ENCODE peak calls at places on chromosomes 11 and 22, in ten cellular contexts. H, V, W, O, U, Q, R, L, M and F are unnamed samples.

GRCh38 chr11:130671801-130672700 is 223.6 kb downstream of the ADAMTS15 start:
- DNase-seq in O (no peak), R (peak), H (peak), V (peak), W (peak), L (no peak), Q (peak), M (peak), U (peak), F (no peak)

GRCh38 chr11:76622481-76623094 is 48.0 kb downstream of the LRRC32 start:
- DNase-seq in M (no peak), V (no peak), W (no peak), U (no peak), L (no peak), Q (no peak), O (peak), H (no peak), R (no peak), F (no peak)

GRCh38 chr11:35049906-35050531 is 89.0 kb upstream of the CD44 start:
- DNase-seq in L (no peak), R (no peak), U (no peak), Q (no peak), W (no peak), O (no peak), M (no peak), H (no peak), V (no peak), F (no peak)

GRCh38 chr11:61037694-61038093 is 64.6 kb upstream of the CD5 start:
- DNase-seq in R (peak), H (no peak), M (no peak), L (no peak), V (no peak), O (no peak), Q (peak), U (no peak), W (peak), F (no peak)

GRCh38 chr11:47437746-47438418 is 11.1 kb downstream of the RAPSN start:
- DNase-seq in W (no peak), R (peak), V (no peak), M (no peak), Q (no peak), U (no peak), O (no peak), L (no peak), H (no peak), F (no peak)

GRCh38 chr11:37718431-37718999 is 1120.5 kb upstream of the RAG2 start:
- DNase-seq in R (peak), V (no peak), H (no peak), L (no peak), O (no peak), W (no peak), M (no peak), U (no peak), Q (peak), F (no peak)

GRCh38 chr11:40125054-40125453 is 1334.4 kb downstream of the LRRC4C start:
- DNase-seq in H (no peak), U (no peak), L (no peak), M (no peak), V (no peak), R (no peak), Q (no peak), O (no peak), W (no peak), F (no peak)

GRCh38 chr11:110196884-110197420 is 99.5 kb downstream of the RDX start:
- DNase-seq in W (no peak), H (no peak), Q (no peak), O (no peak), V (no peak), R (no peak), L (no peak), M (no peak), U (no peak), F (no peak)

GRCh38 chr22:22752556-22753477 is 108.4 kb downstream of the GGTLC2 start:
- DNase-seq in M (peak), U (no peak), Q (peak), O (no peak), L (no peak), H (peak), V (no peak), R (peak), W (no peak), F (no peak)

GRCh38 chr11:113994077-113994954 is 19.4 kb downstream of the HTR3A start:
- DNase-seq in V (peak), H (no peak), W (peak), O (peak), R (no peak), U (no peak), Q (peak), M (no peak), L (peak), F (no peak)

GRCh38 chr11:2768471-2769408 is 68.9 kb upstream of the KCNQ1OT1 start:
- DNase-seq in V (no peak), Q (peak), L (no peak), R (peak), W (peak), M (peak), H (no peak), O (peak), U (peak), F (peak)

GRCh38 chr22:19679476-19680099 is 34.7 kb upstream of the SEPTIN5 start:
- DNase-seq in M (no peak), O (peak), H (no peak), Q (no peak), W (no peak), V (peak), U (no peak), L (no peak), R (peak), F (no peak)

GRCh38 chr11:18384157-18384641 is 10.2 kb upstream of the LDHA start:
- DNase-seq in H (peak), M (peak), V (no peak), R (peak), L (no peak), U (no peak), Q (peak), O (no peak), W (peak), F (no peak)

GRCh38 chr11:19953909-19954308 is 206.4 kb downstream of the DBX1 start:
- DNase-seq in O (no peak), Q (peak), H (no peak), U (no peak), R (peak), M (peak), W (peak), L (no peak), V (no peak), F (no peak)

GRCh38 chr11:128884703-128885338 is 6.3 kb upstream of the KCNJ5 start:
- DNase-seq in Q (peak), W (peak), R (peak), V (peak), O (peak), H (peak), M (peak), U (no peak), L (peak), F (no peak)

GRCh38 chr22:30943368-30943767 is 25.2 kb downstream of the MORC2 start:
- DNase-seq in U (no peak), V (no peak), L (no peak), H (no peak), R (no peak), W (no peak), M (no peak), O (peak), Q (no peak), F (no peak)

GRCh38 chr22:23180301-23180892 is at the start of gene BCR:
- DNase-seq in O (peak), M (no peak), V (peak), W (peak), U (no peak), H (peak), L (peak), R (peak), Q (peak), F (no peak)

GRCh38 chr22:24593810-24594568 is 1.1 kb upstream of the LRRC75B start:
- DNase-seq in U (no peak), H (no peak), M (no peak), Q (no peak), V (no peak), O (no peak), W (no peak), L (no peak), R (no peak), F (no peak)

GRCh38 chr11:68146704-68147474 is 25.7 kb upstream of the CHKA start:
- DNase-seq in M (no peak), O (no peak), H (no peak), V (no peak), U (no peak), L (peak), W (peak), R (peak), Q (peak), F (no peak)

GRCh38 chr11:63240098-63240497 is 3.3 kb downstream of the SLC22A25 start:
- DNase-seq in O (no peak), L (no peak), M (no peak), H (no peak), R (peak), V (no peak), U (no peak), W (no peak), Q (no peak), F (no peak)

GRCh38 chr22:19974935-19975706 is 33.5 kb upstream of the TXNRD2 start:
- DNase-seq in H (no peak), Q (no peak), W (no peak), M (no peak), L (no peak), V (no peak), O (no peak), R (no peak), U (no peak), F (no peak)

GRCh38 chr22:46162771-46163170 is 12.4 kb downstream of the PPARA start:
- DNase-seq in W (no peak), L (no peak), H (no peak), V (no peak), Q (no peak), U (no peak), R (no peak), O (no peak), M (no peak), F (no peak)

GRCh38 chr11:19632435-19632834 is 80.2 kb upstream of the NAV2 start:
- DNase-seq in O (no peak), Q (peak), L (no peak), M (peak), V (no peak), U (no peak), R (peak), H (no peak), W (peak), F (no peak)

GRCh38 chr22:47091241-47091691 is 328.8 kb downstream of the TBC1D22A start:
- DNase-seq in Q (no peak), O (no peak), R (no peak), V (no peak), H (no peak), L (no peak), U (no peak), W (no peak), M (no peak), F (no peak)

GRCh38 chr11:30983810-30984441 is 385.6 kb downstream of the DCDC1 start:
- DNase-seq in H (no peak), L (no peak), R (no peak), U (no peak), O (no peak), V (no peak), Q (no peak), W (no peak), M (no peak), F (no peak)

GRCh38 chr11:5369793-5370192 is 13.8 kb upstream of the OR51M1 start:
- DNase-seq in U (no peak), M (peak), Q (peak), V (no peak), W (peak), O (no peak), H (no peak), R (peak), L (no peak), F (no peak)

GRCh38 chr22:44444341-44445306 is 53.4 kb downstream of the RTL6 start:
- DNase-seq in H (peak), W (no peak), R (no peak), M (no peak), Q (no peak), O (no peak), L (no peak), V (no peak), U (no peak), F (no peak)
- TF ChIP-seq CTCF in H (no peak), W (peak), R (peak), M (peak), Q (peak), O (no peak), L (peak), V (peak), U (no peak), F (peak)

GRCh38 chr11:74846770-74847169 is 98.1 kb downstream of the RNF169 start:
- DNase-seq in Q (peak), V (no peak), H (no peak), R (no peak), W (peak), M (no peak), O (no peak), L (no peak), U (no peak), F (no peak)
- TF ChIP-seq CTCF in Q (peak), V (no peak), H (no peak), R (peak), W (no peak), M (peak), O (no peak), L (no peak), U (no peak), F (no peak)

DNA sequence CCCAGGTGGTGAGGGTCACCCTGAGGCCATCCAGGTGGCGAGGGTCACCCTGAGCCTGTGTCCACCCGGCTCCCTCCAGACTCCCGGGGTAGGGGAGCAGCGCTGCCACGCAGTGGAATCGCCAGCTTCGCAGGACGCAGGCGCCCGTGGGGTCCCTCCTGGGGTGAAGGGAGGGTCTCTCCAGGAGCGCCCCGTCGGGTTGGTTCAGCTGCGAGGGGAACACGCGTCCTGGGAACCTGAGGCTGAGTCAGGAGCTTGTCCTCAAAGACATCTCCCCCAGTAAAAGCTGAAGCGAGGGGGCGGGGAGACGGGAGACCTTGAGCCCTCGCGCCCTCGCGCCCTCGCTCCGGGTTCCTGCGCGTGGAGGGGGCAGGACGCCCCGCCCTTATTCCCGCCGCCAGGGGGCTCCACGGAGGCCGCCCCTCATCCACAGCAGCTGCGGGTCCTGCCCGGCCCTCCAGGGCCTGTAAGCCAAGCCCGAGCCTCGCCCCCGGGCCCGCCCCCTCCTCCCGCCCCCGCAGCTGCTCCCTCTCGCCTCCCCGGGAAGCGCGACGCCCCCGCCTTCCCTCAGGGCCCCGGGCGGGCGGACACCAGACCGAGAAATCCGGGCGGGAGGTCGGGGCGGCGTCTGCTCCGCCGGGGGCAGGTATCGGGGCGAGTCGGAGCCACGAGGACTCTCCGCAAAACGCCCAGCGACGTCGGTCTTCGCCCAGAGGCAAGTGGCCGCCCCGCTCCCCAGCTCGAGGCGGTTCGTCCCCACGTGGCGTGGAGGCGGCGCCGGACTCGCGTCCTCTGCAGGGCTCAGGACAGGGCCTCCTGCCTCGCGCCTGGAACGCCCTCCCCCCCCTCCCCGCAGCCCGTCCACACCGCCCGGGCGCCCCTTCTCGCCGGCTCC is 22.8 kb downstream of the PIM3 start:
- DNase-seq in U (no peak), L (peak), Q (no peak), M (no peak), V (no peak), H (no peak), R (no peak), O (peak), W (no peak), F (no peak)
- TF ChIP-seq CTCF in U (no peak), L (peak), Q (peak), M (peak), V (peak), H (no peak), R (peak), O (peak), W (peak), F (peak)

DNA sequence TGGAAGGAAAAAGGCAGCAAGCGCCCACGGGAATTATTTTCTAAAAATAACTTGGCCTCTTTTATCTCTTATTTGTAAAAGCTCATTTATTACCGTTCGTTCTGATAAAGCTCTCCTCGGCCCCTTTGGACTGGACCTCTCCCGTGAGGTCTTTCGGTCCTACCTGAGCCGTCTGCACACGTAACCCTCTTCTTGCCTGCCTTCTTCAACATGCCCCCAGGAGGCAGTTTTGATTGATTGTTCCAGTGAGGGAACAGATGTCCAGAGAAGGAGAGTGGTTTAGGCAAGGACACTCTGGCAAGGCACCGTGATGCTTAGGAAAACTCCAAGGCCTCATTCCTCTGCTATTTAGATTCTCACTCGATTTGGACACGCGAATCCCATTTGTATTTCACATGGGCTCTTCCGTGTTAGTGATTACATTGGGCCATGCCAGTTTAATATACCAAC is 53.1 kb upstream of the CRTAM start:
- DNase-seq in Q (no peak), R (no peak), V (no peak), O (no peak), L (no peak), M (no peak), W (no peak), U (no peak), H (no peak), F (no peak)
- TF ChIP-seq CTCF in Q (no peak), R (no peak), V (no peak), O (no peak), L (no peak), M (no peak), W (no peak), U (no peak), H (no peak), F (no peak)

DNA sequence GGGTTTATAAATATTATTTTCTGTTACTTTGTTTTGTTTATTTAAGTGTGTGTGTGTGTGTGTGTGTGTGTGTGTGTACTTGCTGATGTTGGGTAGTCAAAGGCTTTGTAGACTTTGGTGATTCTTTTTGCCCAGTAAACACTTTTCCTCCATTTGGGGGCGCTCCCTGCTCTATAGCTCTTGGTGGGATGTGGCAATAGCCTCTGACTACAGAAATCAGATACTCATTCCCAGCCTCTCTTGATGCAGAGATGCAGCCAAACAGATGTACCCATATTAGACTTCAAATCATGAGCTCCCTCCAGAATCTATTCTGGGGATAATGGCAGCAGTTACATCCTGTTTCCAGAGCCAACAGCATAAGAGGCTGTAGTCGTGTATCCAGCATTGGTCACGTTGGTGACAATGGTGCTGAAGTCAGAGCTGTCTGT is 33.4 kb upstream of the APOL5 start:
- DNase-seq in W (peak), M (peak), L (no peak), R (peak), V (no peak), O (no peak), Q (peak), U (no peak), H (no peak), F (no peak)
- TF ChIP-seq CTCF in W (peak), M (peak), L (no peak), R (peak), V (no peak), O (no peak), Q (peak), U (no peak), H (no peak), F (no peak)